ENCODE peak calls at places on chromosomes 16 and 17, in nine cellular contexts. Q is GM23338, G is astrocyte, I is Caco-2, F is fibroblast of lung, A is iPS DF 6.9, Y is thoracic aorta, H is mesenchymal stem cell, S is esophagus muscularis mucosa. M is an unnamed sample.

GRCh38 chr17:51797150-51797549 is 361.4 kb downstream of the CA10 start:
- DNase-seq in Q (no peak), G (no peak), I (no peak), F (no peak), A (no peak), Y (no peak), H (no peak), S (no peak), M (no peak)

GRCh38 chr17:51200295-51200694 is 34.1 kb downstream of the NME2 start:
- DNase-seq in Q (no peak), G (no peak), I (no peak), F (no peak), A (no peak), Y (no peak), H (no peak), S (no peak), M (no peak)

GRCh38 chr17:74351552-74352210 is 10.0 kb downstream of the BTBD17 start:
- DNase-seq in Q (peak; percentile 85), G (no peak), I (no peak), F (no peak), A (no peak), Y (no peak), H (no peak), S (no peak), M (no peak)

GRCh38 chr17:66214893-66215528 is 14.2 kb downstream of the APOH start:
- DNase-seq in Q (no peak), G (no peak), I (no peak), F (no peak), A (no peak), Y (no peak), H (no peak), S (no peak), M (no peak)

GRCh38 chr16:23962001-23962400 is 126.2 kb downstream of the PRKCB start:
- DNase-seq in Q (no peak), G (no peak), I (no peak), F (no peak), A (no peak), Y (no peak), H (no peak), S (no peak), M (no peak)

GRCh38 chr17:10050597-10051101 is 145.6 kb upstream of the RCVRN start:
- DNase-seq in Q (no peak), G (no peak), I (no peak), F (peak; percentile 82), A (no peak), Y (no peak), H (peak; percentile 84), S (no peak), M (no peak)

GRCh38 chr17:40915721-40916256 is 21.7 kb downstream of the KRT23 start:
- DNase-seq in Q (no peak), G (peak; percentile 64), I (no peak), F (peak; percentile 26), A (no peak), Y (no peak), H (peak; percentile 74), S (no peak), M (no peak)

GRCh38 chr17:68910256-68910705 is 44.9 kb downstream of the ABCA8 start:
- DNase-seq in Q (peak; percentile 5), G (peak; percentile 5), I (no peak), F (peak; percentile 50), A (no peak), Y (no peak), H (peak; percentile 29), S (no peak), M (no peak)

GRCh38 chr16:78993342-78993741 is 607.2 kb downstream of the MAF start:
- DNase-seq in Q (no peak), G (no peak), I (no peak), F (no peak), A (no peak), Y (no peak), H (no peak), S (no peak), M (no peak)

GRCh38 chr16:4217246-4218131 is 24.4 kb downstream of the SRL start:
- DNase-seq in Q (no peak), G (no peak), I (no peak), F (peak; percentile 53), A (no peak), Y (no peak), H (no peak), S (no peak), M (no peak)

GRCh38 chr16:27402964-27403600 is 1.1 kb downstream of the IL21R start:
- DNase-seq in Q (no peak), G (no peak), I (no peak), F (no peak), A (no peak), Y (no peak), H (no peak), S (peak; percentile 57), M (no peak)

GRCh38 chr17:33227911-33228310 is 65.2 kb downstream of the ASIC2 start:
- DNase-seq in Q (no peak), G (no peak), I (no peak), F (no peak), A (no peak), Y (no peak), H (no peak), S (no peak), M (no peak)

GRCh38 chr16:12788758-12789157 is 14.9 kb downstream of the CPPED1 start:
- DNase-seq in Q (no peak), G (no peak), I (no peak), F (no peak), A (no peak), Y (no peak), H (no peak), S (no peak), M (no peak)

GRCh38 chr17:21003007-21003621 is 39.7 kb downstream of the USP22 start:
- DNase-seq in Q (no peak), G (no peak), I (no peak), F (no peak), A (no peak), Y (no peak), H (no peak), S (no peak), M (no peak)

GRCh38 chr17:15883617-15884111 is 61.3 kb upstream of the ADORA2B start:
- DNase-seq in Q (no peak), G (peak; percentile 84), I (no peak), F (peak; percentile 91), A (no peak), Y (no peak), H (peak; percentile 95), S (no peak), M (no peak)

GRCh38 chr16:29232811-29233704 is 173.5 kb downstream of the NPIPB11 start:
- DNase-seq in Q (no peak), G (no peak), I (no peak), F (no peak), A (no peak), Y (no peak), H (no peak), S (peak; percentile 68), M (no peak)

GRCh38 chr16:89051521-89052166 is 42.0 kb upstream of the ACSF3 start:
- DNase-seq in Q (no peak), G (no peak), I (no peak), F (no peak), A (no peak), Y (no peak), H (no peak), S (no peak), M (no peak)

GRCh38 chr16:87556941-87557459 is 45.3 kb upstream of the JPH3 start:
- DNase-seq in Q (no peak), G (no peak), I (no peak), F (peak; percentile 69), A (no peak), Y (no peak), H (peak; percentile 81), S (peak; percentile 93), M (no peak)

GRCh38 chr16:3020247-3020603 is at the start of gene TNFRSF12A:
- DNase-seq in Q (peak; percentile 92), G (peak; percentile 35), I (peak; percentile 83), F (peak; percentile 56), A (no peak), Y (no peak), H (peak; percentile 78), S (peak; percentile 93), M (peak; percentile 66)

GRCh38 chr17:81404557-81405165 is 9.4 kb downstream of the BAHCC1 start:
- DNase-seq in Q (no peak), G (no peak), I (no peak), F (no peak), A (no peak), Y (no peak), H (no peak), S (no peak), M (no peak)
- H3K4me1 ChIP-seq in Q (peaks cover 28% of the 10 kb centered on the region), G (peaks cover 39% of the 10 kb centered on the region), I (peaks cover 9% of the 10 kb centered on the region), F (peaks cover 35% of the 10 kb centered on the region), A (peaks cover 6% of the 10 kb centered on the region), Y (peaks cover 42% of the 10 kb centered on the region), H (peaks cover 71% of the 10 kb centered on the region), S (peaks cover 94% of the 10 kb centered on the region), M (peaks cover 27% of the 10 kb centered on the region)

DNA sequence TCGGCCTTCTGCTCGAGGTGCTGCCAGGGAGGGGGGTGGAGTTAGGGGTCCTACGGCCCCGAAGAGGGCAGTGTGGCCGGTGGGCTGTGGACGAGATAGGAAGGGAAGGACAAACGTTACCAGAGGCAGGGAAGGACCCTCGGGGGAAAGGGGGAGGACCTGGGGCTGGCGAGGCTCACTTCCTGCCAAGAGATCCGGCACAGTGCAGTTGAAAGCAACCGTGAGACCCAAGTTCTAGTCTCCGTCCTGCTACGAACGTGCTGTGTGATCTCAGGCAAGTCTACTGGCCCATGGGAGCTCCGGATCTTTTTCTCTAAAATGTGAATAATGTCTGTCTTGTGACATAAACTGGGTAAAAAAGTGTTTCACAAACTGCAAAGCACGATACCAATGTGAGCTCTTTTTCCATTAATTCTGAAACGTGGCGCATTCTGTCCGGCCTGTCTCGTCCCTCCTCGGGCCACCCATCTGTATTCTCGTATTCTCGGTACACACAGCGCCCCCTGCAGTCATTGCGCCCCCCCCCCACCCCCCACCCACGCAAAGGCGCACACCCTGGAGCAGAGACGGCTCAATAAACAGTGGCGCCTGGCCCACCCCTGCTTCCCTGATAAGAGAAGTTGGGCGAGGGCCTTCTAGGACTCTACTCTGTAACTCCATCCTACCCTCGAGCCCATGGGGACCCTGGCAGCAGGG is 8.8 kb downstream of the CYGB start:
- DNase-seq in Q (no peak), G (no peak), I (no peak), F (peak; percentile 67), A (no peak), Y (no peak), H (peak; percentile 56), S (no peak), M (no peak)
- H3K4me1 ChIP-seq in Q (peaks cover 9% of the 10 kb centered on the region), G (peaks cover 50% of the 10 kb centered on the region), I (peaks cover 24% of the 10 kb centered on the region), F (peaks cover 44% of the 10 kb centered on the region), A (peaks cover 4% of the 10 kb centered on the region), Y (peaks cover 35% of the 10 kb centered on the region), H (peaks cover 49% of the 10 kb centered on the region), S (peaks cover 63% of the 10 kb centered on the region), M (peaks cover 91% of the 10 kb centered on the region)

GRCh38 chr16:59204589-59204988 is 470.5 kb upstream of the GOT2 start:
- DNase-seq in Q (no peak), G (no peak), I (no peak), F (no peak), A (no peak), Y (no peak), H (no peak), S (no peak), M (no peak)
- H3K4me1 ChIP-seq in Q (peaks cover 5% of the 10 kb centered on the region), G (no peaks in the 10 kb centered on the region), I (no peaks in the 10 kb centered on the region), F (no peaks in the 10 kb centered on the region), A (no peaks in the 10 kb centered on the region), Y (no peaks in the 10 kb centered on the region), H (peaks cover 2% of the 10 kb centered on the region), S (no peaks in the 10 kb centered on the region), M (no peaks in the 10 kb centered on the region)

DNA sequence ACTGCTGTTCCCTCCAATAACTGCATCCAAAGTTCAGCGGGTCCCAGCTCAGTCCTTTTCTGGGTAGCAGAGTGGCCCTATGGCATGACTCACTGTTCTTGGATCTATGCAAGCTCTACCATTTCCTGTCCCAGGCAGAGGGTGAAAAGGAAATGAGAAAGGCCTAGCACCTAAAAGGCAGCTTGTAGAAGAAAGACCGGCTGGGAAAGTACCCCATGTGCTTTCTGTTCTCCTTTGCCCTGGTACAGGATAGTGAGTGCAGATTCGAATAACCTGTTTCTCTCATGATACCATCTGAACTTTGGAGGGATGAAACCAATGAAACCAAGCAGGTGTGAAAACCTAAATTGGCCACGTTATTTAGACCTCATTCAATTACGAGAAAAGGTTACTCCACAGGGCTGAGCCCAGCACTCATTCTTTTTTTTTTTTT is 12.7 kb upstream of the HASPIN start:
- DNase-seq in Q (peak; percentile 41), G (peak; percentile 63), I (no peak), F (peak; percentile 52), A (no peak), Y (no peak), H (peak; percentile 41), S (no peak), M (no peak)
- H3K4me1 ChIP-seq in Q (no peaks in the 10 kb centered on the region), G (peaks cover 6% of the 10 kb centered on the region), I (no peaks in the 10 kb centered on the region), F (no peaks in the 10 kb centered on the region), A (no peaks in the 10 kb centered on the region), Y (no peaks in the 10 kb centered on the region), H (no peaks in the 10 kb centered on the region), S (peaks cover 10% of the 10 kb centered on the region), M (no peaks in the 10 kb centered on the region)

M was measured in HepG2.